ENCODE peak calls at places on chromosome 1, in nine cellular contexts. Y, B, F, V, W, O, A, R and S are unnamed samples.

GRCh38 chr1:181135815-181136737 is 47.6 kb downstream of the IER5 start:
- DNase-seq in F (peak; percentile 89), B (peak; percentile 87), W (no peak), R (no peak), V (peak; percentile 62), O (no peak), A (no peak), Y (no peak), S (no peak)

GRCh38 chr1:53073899-53074311 is 11.9 kb downstream of the PODN start:
- DNase-seq in R (no peak), W (no peak), Y (no peak), B (no peak), F (no peak), A (no peak), O (no peak), V (no peak), S (no peak)

GRCh38 chr1:86692636-86693035 is 11.7 kb upstream of the SH3GLB1 start:
- DNase-seq in O (no peak), Y (no peak), F (no peak), W (no peak), B (no peak), V (no peak), A (no peak), R (no peak), S (no peak)

GRCh38 chr1:114458208-114458777 is 52.7 kb downstream of the TRIM33 start:
- DNase-seq in A (no peak), O (no peak), V (peak; percentile 11), F (peak; percentile 92), Y (no peak), W (no peak), B (peak; percentile 81), R (no peak), S (no peak)

GRCh38 chr1:98386675-98387440 is 274.7 kb upstream of the SNX7 start:
- DNase-seq in F (no peak), B (no peak), R (no peak), W (no peak), V (no peak), Y (no peak), O (no peak), A (no peak), S (no peak)

GRCh38 chr1:198986041-198986440 is 347.2 kb downstream of the PTPRC start:
- DNase-seq in W (no peak), V (no peak), A (no peak), B (no peak), Y (no peak), F (peak; percentile 62), R (no peak), O (no peak), S (no peak)

GRCh38 chr1:145918992-145919939 is 749 bp upstream of the PEX11B start:
- DNase-seq in W (peak; percentile 29), O (peak; percentile 50), Y (no peak), R (no peak), A (no peak), V (no peak), B (peak; percentile 41), F (peak; percentile 57), S (no peak)

GRCh38 chr1:36097693-36098585 is 9.2 kb downstream of the ADPRS start:
- DNase-seq in R (no peak), F (no peak), B (no peak), Y (no peak), W (no peak), O (no peak), A (no peak), V (no peak), S (no peak)

GRCh38 chr1:181179980-181180964 is 91.8 kb downstream of the IER5 start:
- DNase-seq in W (no peak), B (peak; percentile 77), Y (peak; percentile 23), R (no peak), A (no peak), V (no peak), O (peak; percentile 33), F (peak; percentile 79), S (no peak)